ENCODE peak calls at places on chromosome 21, in five cellular contexts. One of them, this sample, is unnamed.
A peak's percentile ranks its signal among the peaks of the same experiment; 100 is the strongest.

GRCh38 chr21:36966066-36966845 is at the start of gene HLCS:
- DNase-seq in Calu3: peak; percentile 75
- DNase-seq in heart right ventricle: peak; percentile 77
- DNase-seq in CD8-positive, alpha-beta T cell: peak; percentile 70
- DNase-seq in endothelial cell: peak; percentile 65
- DNase-seq in this sample: peak; percentile 77

GRCh38 chr21:35195232-35195631 is 146.1 kb upstream of the RUNX1 start:
- DNase-seq in heart right ventricle: no peak
- DNase-seq in CD8-positive, alpha-beta T cell: no peak
- DNase-seq in endothelial cell: no peak
- DNase-seq in Calu3: no peak
- DNase-seq in this sample: no peak

GRCh38 chr21:33540711-33541104 is 1.2 kb downstream of the GART start:
- DNase-seq in CD8-positive, alpha-beta T cell: no peak
- DNase-seq in heart right ventricle: no peak
- DNase-seq in Calu3: no peak
- DNase-seq in endothelial cell: no peak
- DNase-seq in this sample: no peak

GRCh38 chr21:33211732-33212131 is 18.0 kb upstream of the IFNAR2 start:
- DNase-seq in CD8-positive, alpha-beta T cell: no peak
- DNase-seq in heart right ventricle: no peak
- DNase-seq in Calu3: no peak
- DNase-seq in endothelial cell: no peak
- DNase-seq in this sample: no peak

GRCh38 chr21:18373631-18374030 is 30.0 kb downstream of the TMPRSS15 start:
- DNase-seq in Calu3: no peak
- DNase-seq in endothelial cell: no peak
- DNase-seq in CD8-positive, alpha-beta T cell: no peak
- DNase-seq in heart right ventricle: no peak
- DNase-seq in this sample: no peak

GRCh38 chr21:44613386-44614155 is 1.7 kb downstream of the KRTAP10-8 start:
- DNase-seq in Calu3: no peak
- DNase-seq in CD8-positive, alpha-beta T cell: no peak
- DNase-seq in endothelial cell: no peak
- DNase-seq in heart right ventricle: no peak
- DNase-seq in this sample: no peak

GRCh38 chr21:35424122-35424521 is 375.0 kb upstream of the RUNX1 start:
- DNase-seq in CD8-positive, alpha-beta T cell: no peak
- DNase-seq in Calu3: no peak
- DNase-seq in heart right ventricle: no peak
- DNase-seq in endothelial cell: no peak
- DNase-seq in this sample: no peak

GRCh38 chr21:33070921-33071877 is 1.3 kb downstream of the OLIG1 start:
- DNase-seq in endothelial cell: peak; percentile 26
- DNase-seq in heart right ventricle: no peak
- DNase-seq in Calu3: peak; percentile 5
- DNase-seq in CD8-positive, alpha-beta T cell: no peak
- DNase-seq in this sample: no peak

GRCh38 chr21:45074818-45075605 is 632 bp downstream of the ADARB1 start:
- DNase-seq in Calu3: peak; percentile 21
- DNase-seq in CD8-positive, alpha-beta T cell: no peak
- DNase-seq in heart right ventricle: peak; percentile 42
- DNase-seq in endothelial cell: peak; percentile 29
- DNase-seq in this sample: peak; percentile 42

GRCh38 chr21:46112731-46113215 is 14.9 kb downstream of the COL6A2 start:
- DNase-seq in heart right ventricle: no peak
- DNase-seq in endothelial cell: no peak
- DNase-seq in CD8-positive, alpha-beta T cell: no peak
- DNase-seq in Calu3: no peak
- DNase-seq in this sample: peak; percentile 8

GRCh38 chr21:46110499-46111192 is 12.7 kb downstream of the COL6A2 start:
- DNase-seq in endothelial cell: peak; percentile 2
- DNase-seq in CD8-positive, alpha-beta T cell: no peak
- DNase-seq in Calu3: no peak
- DNase-seq in heart right ventricle: peak; percentile 76
- DNase-seq in this sample: no peak

GRCh38 chr21:46113497-46114176 is 15.7 kb downstream of the COL6A2 start:
- DNase-seq in Calu3: no peak
- DNase-seq in heart right ventricle: no peak
- DNase-seq in endothelial cell: no peak
- DNase-seq in CD8-positive, alpha-beta T cell: no peak
- DNase-seq in this sample: peak; percentile 2

GRCh38 chr21:46111193-46111571 is 13.3 kb downstream of the COL6A2 start:
- DNase-seq in endothelial cell: peak; percentile 2
- DNase-seq in CD8-positive, alpha-beta T cell: no peak
- DNase-seq in Calu3: no peak
- DNase-seq in heart right ventricle: peak; percentile 10
- DNase-seq in this sample: peak; percentile 5

GRCh38 chr21:46111857-46112730 is 14.2 kb downstream of the COL6A2 start:
- DNase-seq in heart right ventricle: peak; percentile 16
- DNase-seq in CD8-positive, alpha-beta T cell: no peak
- DNase-seq in endothelial cell: peak; percentile 3
- DNase-seq in Calu3: no peak
- DNase-seq in this sample: peak; percentile 7
- TF ChIP-seq CTCF in heart right ventricle: no peak
- TF ChIP-seq CTCF in CD8-positive, alpha-beta T cell: no peak
- TF ChIP-seq CTCF in endothelial cell: no peak
- TF ChIP-seq CTCF in Calu3: no peak
- TF ChIP-seq CTCF in this sample: no peak

GRCh38 chr21:17295997-17296396 is 216.8 kb upstream of the CXADR start:
- DNase-seq in endothelial cell: no peak
- DNase-seq in heart right ventricle: no peak
- DNase-seq in CD8-positive, alpha-beta T cell: no peak
- DNase-seq in Calu3: no peak
- DNase-seq in this sample: no peak
- TF ChIP-seq CTCF in endothelial cell: no peak
- TF ChIP-seq CTCF in heart right ventricle: no peak
- TF ChIP-seq CTCF in CD8-positive, alpha-beta T cell: no peak
- TF ChIP-seq CTCF in Calu3: no peak
- TF ChIP-seq CTCF in this sample: no peak

GRCh38 chr21:31780944-31781343 is 49.0 kb upstream of the SCAF4 start:
- DNase-seq in endothelial cell: no peak
- DNase-seq in heart right ventricle: no peak
- DNase-seq in CD8-positive, alpha-beta T cell: no peak
- DNase-seq in Calu3: no peak
- DNase-seq in this sample: no peak
- TF ChIP-seq CTCF in endothelial cell: no peak
- TF ChIP-seq CTCF in heart right ventricle: no peak
- TF ChIP-seq CTCF in CD8-positive, alpha-beta T cell: no peak
- TF ChIP-seq CTCF in Calu3: no peak
- TF ChIP-seq CTCF in this sample: no peak

GRCh38 chr21:46285761-46286667 is at the start of gene YBEY:
- DNase-seq in Calu3: peak; percentile 87
- DNase-seq in heart right ventricle: peak; percentile 91
- DNase-seq in CD8-positive, alpha-beta T cell: peak; percentile 78
- DNase-seq in endothelial cell: peak; percentile 89
- DNase-seq in this sample: peak; percentile 83
- TF ChIP-seq CTCF in Calu3: no peak
- TF ChIP-seq CTCF in heart right ventricle: peak; percentile 62
- TF ChIP-seq CTCF in CD8-positive, alpha-beta T cell: peak; percentile 43
- TF ChIP-seq CTCF in endothelial cell: no peak
- TF ChIP-seq CTCF in this sample: no peak

GRCh38 chr21:15729674-15730483 is at the start of gene USP25:
- DNase-seq in endothelial cell: peak; percentile 87
- DNase-seq in Calu3: peak; percentile 74
- DNase-seq in heart right ventricle: peak; percentile 95
- DNase-seq in CD8-positive, alpha-beta T cell: peak; percentile 86
- DNase-seq in this sample: peak; percentile 80
- TF ChIP-seq CTCF in endothelial cell: no peak
- TF ChIP-seq CTCF in Calu3: no peak
- TF ChIP-seq CTCF in heart right ventricle: no peak
- TF ChIP-seq CTCF in CD8-positive, alpha-beta T cell: no peak
- TF ChIP-seq CTCF in this sample: no peak